ENCODE peak calls at places on chromosomes 16 and 17, in seven cellular contexts. M is mucosa of descending colon, A is DMS 273 treated with DMSO at 0.1 percent for 48 hours, X is Caki2, R is left ventricle myocardium inferior, L is HL-60, V is ureter. N is an unnamed sample.

GRCh38 chr17:39963826-39964225 is 1.0 kb downstream of the GSDMA start:
- DNase-seq in M (no peak), V (no peak), X (no peak), A (no peak), R (no peak), L (no peak), N (no peak)

GRCh38 chr17:40545660-40546059 is 19.6 kb downstream of the CCR7 start:
- DNase-seq in X (no peak), L (no peak), R (no peak), M (peak; percentile 11), A (no peak), V (peak; percentile 44), N (no peak)

GRCh38 chr17:4072487-4073157 is 70.2 kb downstream of the ZZEF1 start:
- DNase-seq in A (no peak), V (no peak), X (no peak), R (no peak), M (no peak), L (no peak), N (no peak)

GRCh38 chr17:17570798-17571716 is 20.5 kb downstream of the PEMT start:
- DNase-seq in L (no peak), V (no peak), M (no peak), A (no peak), X (no peak), R (peak; percentile 61), N (no peak)

GRCh38 chr17:80294210-80294609 is 33.6 kb downstream of the RNF213 start:
- DNase-seq in M (no peak), L (peak; percentile 54), R (no peak), A (no peak), X (no peak), V (no peak), N (no peak)

GRCh38 chr17:5123343-5124124 is 7.7 kb downstream of the USP6 start:
- DNase-seq in R (no peak), M (peak; percentile 7), A (no peak), V (peak; percentile 32), L (no peak), X (no peak), N (no peak)

GRCh38 chr17:78343099-78343432 is 16.8 kb downstream of the SOCS3 start:
- DNase-seq in R (peak; percentile 80), V (peak; percentile 84), M (peak; percentile 65), X (no peak), L (peak; percentile 33), A (no peak), N (no peak)

GRCh38 chr17:58333396-58334207 is 5.0 kb upstream of the TSPOAP1 start:
- DNase-seq in R (no peak), X (no peak), V (no peak), A (no peak), M (peak; percentile 29), L (peak; percentile 45), N (no peak)

GRCh38 chr17:65557349-65558310 is 3.8 kb downstream of the AXIN2 start:
- DNase-seq in M (peak; percentile 51), V (no peak), A (no peak), L (no peak), R (no peak), X (peak; percentile 78), N (no peak)

GRCh38 chr17:71071837-71072236 is 902.5 kb downstream of the KCNJ2 start:
- DNase-seq in X (peak; percentile 82), M (no peak), R (no peak), V (no peak), L (no peak), A (no peak), N (no peak)

GRCh38 chr17:7886227-7887037 is 2.2 kb upstream of the CHD3 start:
- DNase-seq in V (peak; percentile 71), A (peak; percentile 8), R (no peak), X (peak; percentile 18), L (no peak), M (peak; percentile 68), N (peak; percentile 53)

GRCh38 chr16:24013054-24013636 is 177.4 kb downstream of the PRKCB start:
- DNase-seq in R (no peak), M (no peak), V (no peak), L (no peak), A (no peak), X (no peak), N (no peak)

GRCh38 chr16:1691276-1691675 is 13.2 kb downstream of the JPT2 start:
- DNase-seq in R (no peak), L (no peak), V (no peak), X (peak; percentile 78), A (no peak), M (no peak), N (no peak)

GRCh38 chr17:43661699-43662431 is at the start of gene MEOX1:
- DNase-seq in R (no peak), X (no peak), M (no peak), L (no peak), V (no peak), A (peak; percentile 55), N (no peak)

GRCh38 chr17:77602062-77602746 is 356.3 kb upstream of the TNRC6C start:
- DNase-seq in M (peak; percentile 38), A (no peak), L (no peak), X (no peak), V (peak; percentile 80), R (peak; percentile 73), N (no peak)

GRCh38 chr16:72191551-72191950 is 19.6 kb upstream of the PMFBP1 start:
- DNase-seq in V (no peak), L (no peak), X (no peak), M (no peak), A (no peak), R (no peak), N (peak; percentile 13)

GRCh38 chr16:49048557-49048956 is 233.1 kb downstream of the CBLN1 start:
- DNase-seq in M (no peak), V (no peak), X (no peak), R (no peak), A (no peak), L (no peak), N (no peak)

GRCh38 chr17:79201536-79202227 is 127.1 kb downstream of the ENGASE start:
- DNase-seq in A (no peak), R (no peak), L (no peak), V (no peak), M (no peak), X (peak; percentile 74), N (no peak)

N was measured in DMS79.